ENCODE peak calls at places on chromosomes 5 and 9, in eight cellular contexts. R is midbrain, F is AG08395, B is AG04450, I is RPMI7951, Z is cerebellum, H is caudate nucleus, Q is OCI-M1. V is an unnamed sample.

GRCh38 chr5:150396247-150396646 is 16.5 kb downstream of the CD74 start:
- DNase-seq in R (no peak), Z (no peak), F (no peak), I (no peak), B (no peak), Q (no peak), H (no peak), V (no peak)

GRCh38 chr5:53127107-53127506 is 17.6 kb upstream of the MOCS2 start:
- DNase-seq in B (no peak), Q (no peak), I (no peak), R (no peak), F (no peak), H (no peak), Z (no peak), V (no peak)

GRCh38 chr5:59786271-59786805 is 107.2 kb downstream of the PDE4D start:
- DNase-seq in B (no peak), F (peak; percentile 72), I (peak; percentile 95), Q (no peak), H (no peak), Z (no peak), R (no peak), V (peak; percentile 91)

GRCh38 chr9:106075568-106075967 is 381.2 kb downstream of the TMEM38B start:
- DNase-seq in I (peak; percentile 66), F (no peak), H (no peak), R (no peak), Q (no peak), Z (no peak), B (no peak), V (no peak)

GRCh38 chr9:77647659-77648457 is at the start of gene GNA14:
- DNase-seq in Q (no peak), R (peak; percentile 3), I (no peak), H (no peak), B (no peak), Z (no peak), F (peak; percentile 18), V (no peak)

GRCh38 chr5:127746756-127747155 is 43.6 kb downstream of the CCDC192 start:
- DNase-seq in B (peak; percentile 18), Z (peak; percentile 10), I (peak; percentile 1), R (peak; percentile 1), Q (peak; percentile 22), H (no peak), F (no peak), V (no peak)

GRCh38 chr9:134533850-134534585 is 107.6 kb upstream of the COL5A1 start:
- DNase-seq in B (no peak), R (peak; percentile 41), F (no peak), Z (no peak), I (peak; percentile 85), Q (no peak), H (no peak), V (peak; percentile 93)

GRCh38 chr9:135901826-135902225 is 5.5 kb downstream of the CAMSAP1 start:
- DNase-seq in B (no peak), Q (no peak), R (no peak), I (no peak), Z (no peak), F (no peak), H (no peak), V (no peak)

GRCh38 chr5:100799166-100799565 is 103.9 kb downstream of the ST8SIA4 start:
- DNase-seq in B (no peak), Z (no peak), H (no peak), F (no peak), R (peak; percentile 51), I (no peak), Q (no peak), V (no peak)

GRCh38 chr5:174527936-174528557 is 196.3 kb upstream of the MSX2 start:
- DNase-seq in I (no peak), Q (no peak), Z (no peak), H (no peak), F (no peak), B (peak; percentile 37), R (no peak), V (no peak)

GRCh38 chr9:38434833-38435232 is 10.6 kb upstream of the IGFBPL1 start:
- DNase-seq in Z (no peak), B (no peak), H (no peak), R (no peak), Q (peak; percentile 32), F (no peak), I (no peak), V (no peak)

GRCh38 chr5:124661317-124662141 is 84.9 kb downstream of the ZNF608 start:
- DNase-seq in R (no peak), H (no peak), F (peak; percentile 56), Z (peak; percentile 30), Q (no peak), B (peak; percentile 76), I (peak; percentile 91), V (peak; percentile 87)

GRCh38 chr9:36976371-36977030 is 57.6 kb downstream of the PAX5 start:
- DNase-seq in B (no peak), I (peak; percentile 89), R (no peak), H (no peak), Q (no peak), Z (peak; percentile 85), F (no peak), V (peak; percentile 89)

GRCh38 chr9:78295731-78296130 is 1.2 kb upstream of the PSAT1 start:
- DNase-seq in R (no peak), F (no peak), I (no peak), Q (no peak), B (no peak), Z (no peak), H (no peak), V (no peak)

GRCh38 chr9:22144226-22144625 is 135.1 kb upstream of the CDKN2B start:
- DNase-seq in I (no peak), Q (no peak), B (no peak), F (no peak), H (no peak), R (no peak), Z (no peak), V (no peak)

GRCh38 chr5:42274913-42275312 is 148.3 kb upstream of the GHR start:
- DNase-seq in F (no peak), H (no peak), Z (no peak), I (no peak), Q (no peak), B (no peak), R (no peak), V (no peak)

GRCh38 chr9:129235931-129236331 is 57.9 kb upstream of the IER5L start:
- DNase-seq in B (no peak), Z (no peak), H (no peak), R (no peak), Q (no peak), F (no peak), I (no peak), V (no peak)

GRCh38 chr9:124766815-124767554 is 4.1 kb downstream of the NR6A1 start:
- DNase-seq in F (no peak), Q (peak; percentile 48), R (no peak), I (no peak), Z (no peak), B (no peak), H (no peak), V (no peak)

GRCh38 chr5:39040875-39041274 is 33.3 kb downstream of the RICTOR start:
- DNase-seq in B (no peak), I (no peak), H (no peak), F (no peak), R (no peak), Z (no peak), Q (no peak), V (no peak)

GRCh38 chr5:91162534-91163381 is 220.4 kb downstream of the ARRDC3 start:
- DNase-seq in Q (peak; percentile 83), Z (no peak), I (peak; percentile 92), H (no peak), R (peak; percentile 16), B (peak; percentile 69), F (peak; percentile 81), V (peak; percentile 92)

GRCh38 chr5:13745508-13745907 is 199.0 kb downstream of the DNAH5 start:
- DNase-seq in F (peak; percentile 55), B (peak; percentile 55), H (no peak), I (peak; percentile 72), R (no peak), Q (no peak), Z (no peak), V (peak; percentile 51)

GRCh38 chr9:26058111-26058895 is 380.1 kb upstream of the TUSC1 start:
- DNase-seq in Z (no peak), I (peak; percentile 20), R (no peak), H (no peak), B (no peak), Q (no peak), F (peak; percentile 20), V (no peak)

GRCh38 chr9:87629094-87629493 is 96.8 kb upstream of the CTSL start:
- DNase-seq in I (no peak), B (no peak), R (no peak), H (no peak), F (no peak), Q (no peak), Z (peak; percentile 18), V (no peak)

GRCh38 chr5:131976414-131977211 is 31.1 kb upstream of the MEIKIN start:
- DNase-seq in Z (no peak), F (no peak), I (no peak), B (no peak), R (no peak), H (no peak), Q (no peak), V (no peak)

GRCh38 chr5:171474106-171474878 is 54.8 kb downstream of the FGF18 start:
- DNase-seq in R (no peak), I (no peak), B (no peak), F (no peak), H (no peak), Z (no peak), Q (no peak), V (no peak)

GRCh38 chr5:122492675-122493074 is 180.6 kb downstream of the SNCAIP start:
- DNase-seq in Z (no peak), R (peak; percentile 5), B (no peak), Q (peak; percentile 20), I (peak; percentile 22), F (no peak), H (no peak), V (peak; percentile 22)

GRCh38 chr5:92775711-92776615 is 805.1 kb downstream of the NR2F1-AS1 start:
- DNase-seq in Q (peak; percentile 18), H (no peak), B (no peak), R (no peak), Z (no peak), F (no peak), I (no peak), V (peak; percentile 3)

GRCh38 chr5:611731-612486 is at the start of gene CEP72:
- DNase-seq in H (peak; percentile 83), I (peak; percentile 73), Z (peak; percentile 97), F (peak; percentile 99), R (peak; percentile 93), B (peak; percentile 39), Q (peak; percentile 92), V (peak; percentile 93)

GRCh38 chr9:136036050-136036449 is 59.0 kb downstream of the NACC2 start:
- DNase-seq in H (no peak), I (no peak), Z (no peak), Q (no peak), R (no peak), B (no peak), F (no peak), V (no peak)

GRCh38 chr9:104895572-104895971 is 32.4 kb downstream of the ABCA1 start:
- DNase-seq in H (no peak), Q (no peak), I (peak; percentile 100), B (no peak), R (no peak), Z (no peak), F (peak; percentile 77), V (peak; percentile 68)

GRCh38 chr5:43171926-43172325 is 20.1 kb upstream of the NIM1K start:
- DNase-seq in H (no peak), Z (no peak), R (no peak), Q (no peak), B (no peak), F (no peak), I (no peak), V (no peak)

GRCh38 chr5:167759411-167759821 is 532.0 kb upstream of the WWC1 start:
- DNase-seq in Z (no peak), F (peak; percentile 29), Q (no peak), H (no peak), B (no peak), I (peak; percentile 34), R (no peak), V (peak; percentile 91)

GRCh38 chr9:10228082-10228481 is 384.7 kb downstream of the PTPRD start:
- DNase-seq in B (no peak), Z (no peak), R (no peak), F (no peak), I (no peak), H (no peak), Q (no peak), V (no peak)

GRCh38 chr5:172321593-172321992 is 38.0 kb upstream of the UBTD2 start:
- DNase-seq in I (no peak), F (no peak), B (no peak), R (no peak), Q (no peak), H (no peak), Z (no peak), V (no peak)

V was measured in Daoy.